ENCODE peak calls at places on chromosome 16, in eight cellular contexts. S, A, D, C, W, L, Y and V are unnamed samples.

GRCh38 chr16:8564934-8565345 is 25.4 kb downstream of the TMEM114 start:
- DNase-seq in S (no peak), A (no peak), D (no peak), C (no peak), W (no peak), L (no peak), Y (no peak), V (no peak)

GRCh38 chr16:68319185-68319908 is 8.5 kb downstream of the PRMT7 start:
- DNase-seq in S (no peak), A (no peak), D (no peak), C (no peak), W (no peak), L (no peak), Y (peak), V (no peak)

GRCh38 chr16:35841632-35842031 is 2382.2 kb downstream of the TP53TG3F start:
- DNase-seq in S (no peak), A (no peak), D (no peak), C (no peak), W (no peak), L (no peak), Y (no peak), V (no peak)

GRCh38 chr16:74271879-74272278 is 24.7 kb upstream of the PSMD7 start:
- DNase-seq in S (no peak), A (peak), D (no peak), C (no peak), W (no peak), L (no peak), Y (no peak), V (no peak)

GRCh38 chr16:76650579-76650978 is 373.4 kb downstream of the CNTNAP4 start:
- DNase-seq in S (no peak), A (peak), D (no peak), C (peak), W (peak), L (no peak), Y (peak), V (no peak)

GRCh38 chr16:28182183-28182582 is 29.6 kb downstream of the XPO6 start:
- DNase-seq in S (peak), A (peak), D (no peak), C (no peak), W (no peak), L (no peak), Y (no peak), V (peak)

GRCh38 chr16:56451753-56452689 is 667 bp downstream of the OGFOD1 start:
- DNase-seq in S (peak), A (peak), D (no peak), C (peak), W (peak), L (peak), Y (peak), V (peak)

GRCh38 chr16:57497121-57497520 is 10.8 kb upstream of the DOK4 start:
- DNase-seq in S (no peak), A (no peak), D (peak), C (no peak), W (no peak), L (no peak), Y (no peak), V (no peak)

GRCh38 chr16:56617212-56618085 is 8.1 kb upstream of the MT1E start:
- DNase-seq in S (peak), A (peak), D (peak), C (peak), W (no peak), L (peak), Y (no peak), V (peak)

GRCh38 chr16:24689128-24689527 is 40.3 kb upstream of the TNRC6A start:
- DNase-seq in S (peak), A (peak), D (no peak), C (no peak), W (peak), L (peak), Y (peak), V (peak)

GRCh38 chr16:56211471-56211944 is 20.2 kb downstream of the GNAO1 start:
- DNase-seq in S (no peak), A (peak), D (peak), C (no peak), W (no peak), L (no peak), Y (peak), V (no peak)

GRCh38 chr16:28192811-28193529 is 18.8 kb downstream of the XPO6 start:
- DNase-seq in S (no peak), A (no peak), D (no peak), C (no peak), W (no peak), L (no peak), Y (no peak), V (no peak)

GRCh38 chr16:426906-427249 is 1.4 kb downstream of the RAB11FIP3 start:
- DNase-seq in S (no peak), A (no peak), D (no peak), C (no peak), W (no peak), L (no peak), Y (no peak), V (no peak)

GRCh38 chr16:22300427-22301071 is 3.3 kb downstream of the POLR3E start:
- DNase-seq in S (peak), A (peak), D (no peak), C (peak), W (peak), L (peak), Y (peak), V (peak)

GRCh38 chr16:76756423-76756822 is 434.6 kb upstream of the MON1B start:
- DNase-seq in S (no peak), A (no peak), D (no peak), C (no peak), W (peak), L (no peak), Y (no peak), V (no peak)

GRCh38 chr16:81480856-81481821 is 36.5 kb downstream of the CMIP start:
- DNase-seq in S (peak), A (peak), D (peak), C (no peak), W (no peak), L (no peak), Y (no peak), V (no peak)

DNA sequence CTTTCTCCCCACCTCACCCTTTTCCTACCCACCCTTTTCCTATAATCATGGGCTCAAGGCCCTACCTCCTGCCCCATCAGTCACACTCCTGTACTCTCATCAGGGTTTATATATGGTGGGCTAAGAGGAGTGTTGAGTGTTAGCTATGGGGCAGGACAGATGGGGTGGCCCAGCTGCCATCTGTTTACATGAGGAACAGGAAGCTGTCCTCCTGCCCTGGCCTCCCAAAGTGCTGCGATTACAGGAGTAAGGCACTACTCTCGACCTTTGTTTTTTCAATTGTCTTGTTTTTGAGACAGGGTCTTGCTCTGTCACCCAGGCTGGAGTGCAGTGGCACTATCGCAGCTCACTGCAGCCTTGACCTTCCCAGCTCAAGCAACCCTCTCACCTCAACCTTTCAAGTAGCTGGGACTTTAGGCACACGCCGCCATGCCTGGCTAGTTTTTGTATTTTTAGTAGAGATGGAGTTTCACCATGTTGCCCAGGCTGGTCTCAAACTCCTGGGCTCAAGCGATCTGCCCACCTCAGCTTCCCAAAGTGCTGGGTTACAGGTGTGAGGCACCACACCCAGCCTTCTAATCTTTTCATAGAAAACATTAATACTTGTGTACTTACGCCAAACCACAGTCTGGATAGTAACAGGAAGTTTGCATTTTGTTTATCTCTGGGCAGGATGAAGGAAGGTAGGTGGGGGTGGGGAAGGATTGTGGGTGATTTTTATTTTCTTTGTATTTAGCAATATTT is 1.6 kb downstream of the TRADD start:
- DNase-seq in S (no peak), A (no peak), D (peak), C (no peak), W (no peak), L (no peak), Y (no peak), V (no peak)
- H3K9ac ChIP-seq in S (no peak), A (no peak), D (no peak), C (no peak), W (no peak), L (no peak), Y (no peak), V (no peak)

DNA sequence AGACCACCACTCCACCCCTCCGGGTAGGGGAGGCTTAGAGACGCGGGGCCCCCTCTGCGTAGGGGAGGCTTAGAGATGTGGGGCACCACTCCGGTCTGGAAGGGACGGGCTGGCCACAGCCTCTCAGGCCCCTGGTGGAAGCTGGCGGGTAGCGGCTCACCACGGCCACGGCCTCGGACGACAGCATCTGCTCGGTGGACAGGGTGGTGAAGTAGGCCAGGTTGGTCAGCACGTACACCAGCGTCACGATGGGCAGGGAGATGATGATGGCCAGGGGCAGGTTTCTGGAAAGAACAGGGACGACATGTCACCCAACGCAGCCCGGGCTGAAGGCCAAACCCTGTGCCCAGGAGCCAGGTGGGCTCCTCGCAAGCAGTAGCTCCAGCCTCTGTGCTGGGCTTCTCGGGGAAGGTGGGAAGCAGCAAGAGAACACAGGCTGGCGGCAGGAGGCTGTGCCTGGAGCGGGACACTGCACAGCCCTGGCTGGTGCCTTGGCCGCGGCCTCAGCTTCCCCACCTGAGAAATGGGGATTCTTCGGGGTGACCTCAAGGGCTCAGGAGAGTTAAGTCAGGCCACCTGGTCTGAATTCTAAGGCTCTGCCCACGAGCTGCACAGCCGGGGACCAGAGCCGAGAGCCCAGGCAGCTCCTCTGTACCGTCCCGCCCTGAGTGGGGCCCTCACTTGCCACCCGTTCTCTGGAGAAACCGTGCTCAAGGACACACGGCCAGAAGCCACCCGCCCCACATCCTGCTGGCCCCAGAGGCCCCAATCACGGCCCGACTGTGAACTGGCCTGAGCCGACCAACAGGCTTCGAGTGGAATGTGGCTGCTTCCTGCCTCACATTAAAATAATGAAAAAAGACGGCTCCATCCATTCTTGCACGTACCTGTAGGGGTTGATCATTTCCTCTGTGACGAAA is 29.5 kb downstream of the SLC7A5 start:
- DNase-seq in S (no peak), A (no peak), D (no peak), C (no peak), W (no peak), L (no peak), Y (no peak), V (no peak)
- H3K9ac ChIP-seq in S (no peak), A (no peak), D (no peak), C (no peak), W (no peak), L (no peak), Y (no peak), V (no peak)

GRCh38 chr16:85352221-85352620 is 239.9 kb upstream of the CIBAR2 start:
- DNase-seq in S (no peak), A (no peak), D (no peak), C (no peak), W (no peak), L (no peak), Y (no peak), V (no peak)

GRCh38 chr16:85354623-85355514 is 242.6 kb upstream of the CIBAR2 start:
- DNase-seq in S (peak), A (peak), D (no peak), C (peak), W (peak), L (no peak), Y (no peak), V (peak)

GRCh38 chr16:85353013-85353412 is 240.7 kb upstream of the CIBAR2 start:
- DNase-seq in S (no peak), A (no peak), D (no peak), C (no peak), W (no peak), L (no peak), Y (no peak), V (no peak)

GRCh38 chr16:85355515-85355837 is 243.2 kb upstream of the CIBAR2 start:
- DNase-seq in S (no peak), A (no peak), D (no peak), C (no peak), W (no peak), L (no peak), Y (no peak), V (no peak)

DNA sequence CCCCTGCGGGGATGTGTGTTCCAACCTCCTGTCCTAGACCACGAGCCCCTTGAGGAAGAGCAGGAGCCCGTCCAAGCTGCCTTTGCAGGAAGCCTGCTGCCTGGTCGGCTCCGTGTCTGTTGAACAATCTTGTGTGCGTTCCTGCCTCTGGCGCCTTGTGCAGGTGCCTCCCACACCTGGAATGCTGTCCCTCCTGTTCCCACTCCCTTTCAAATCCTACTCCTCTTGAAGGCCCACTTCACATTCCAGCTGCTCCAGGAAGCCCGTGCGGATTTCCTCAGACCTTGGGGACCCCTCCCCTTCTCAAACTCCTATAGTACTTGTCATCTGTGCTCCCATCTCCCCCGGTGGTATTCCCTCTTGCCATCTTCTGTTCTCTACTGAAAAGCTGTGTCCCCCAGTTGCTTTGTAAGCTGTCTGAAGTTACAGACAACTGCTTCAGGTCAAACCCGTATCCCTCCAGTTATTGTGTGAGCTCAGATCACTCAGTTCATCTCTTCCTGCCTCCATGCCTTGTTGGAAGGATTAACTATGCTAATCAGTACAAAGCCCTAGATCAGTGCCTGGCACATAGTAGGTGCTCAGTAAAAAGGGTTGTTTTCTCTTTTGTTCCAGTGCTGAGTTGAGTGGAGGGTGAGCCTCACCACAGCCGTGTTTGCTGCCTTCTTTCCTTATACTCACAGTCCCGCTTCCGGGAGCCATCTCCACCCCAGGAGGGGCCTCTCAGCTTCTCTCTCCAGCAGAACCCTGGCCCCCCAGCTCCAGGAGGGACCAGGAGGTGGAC is 241.8 kb upstream of the CIBAR2 start:
- DNase-seq in S (no peak), A (no peak), D (no peak), C (no peak), W (peak), L (no peak), Y (no peak), V (no peak)
- H3K9ac ChIP-seq in S (no peak), A (peak), D (no peak), C (no peak), W (peak), L (no peak), Y (no peak), V (peak)

GRCh38 chr16:54935411-54936085 is 4.9 kb downstream of the IRX5 start:
- DNase-seq in S (peak), A (peak), D (no peak), C (peak), W (no peak), L (no peak), Y (no peak), V (peak)
- H3K9ac ChIP-seq in S (no peak), A (peak), D (no peak), C (peak), W (no peak), L (no peak), Y (no peak), V (peak)